ENCODE peak calls at places on chromosome 5, in five cellular contexts. H is K562, Y is HCT116, K is GM12878, B is SK-N-SH. Z is an unnamed sample.
A peak's percentile ranks its signal among the peaks of the same experiment; 100 is the strongest.

GRCh38 chr5:139138790-139139189 is 59.4 kb downstream of the SIL1 start:
- DNase-seq in H (no peak), Y (peak; percentile 45), K (no peak), B (no peak), Z (no peak)

GRCh38 chr5:60463179-60463868 is 236.6 kb downstream of the DEPDC1B start:
- DNase-seq in H (no peak), Y (no peak), K (no peak), B (no peak), Z (no peak)

GRCh38 chr5:91643796-91644195 is 260.7 kb upstream of the ARRDC3 start:
- DNase-seq in H (no peak), Y (no peak), K (no peak), B (no peak), Z (no peak)

GRCh38 chr5:175037820-175038219 is 313.4 kb downstream of the MSX2 start:
- DNase-seq in H (no peak), Y (no peak), K (no peak), B (no peak), Z (no peak)

GRCh38 chr5:95439801-95440493 is 48.8 kb downstream of the FAM81B start:
- DNase-seq in H (no peak), Y (no peak), K (no peak), B (no peak), Z (no peak)

GRCh38 chr5:143014017-143014651 is 244.0 kb downstream of the ARHGAP26 start:
- DNase-seq in H (peak; percentile 57), Y (no peak), K (no peak), B (peak; percentile 27), Z (peak; percentile 69)

GRCh38 chr5:107893642-107894041 is 222.9 kb upstream of the EFNA5 start:
- DNase-seq in H (no peak), Y (peak; percentile 23), K (no peak), B (no peak), Z (no peak)

GRCh38 chr5:52449506-52449905 is 338.2 kb upstream of the ITGA1 start:
- DNase-seq in H (no peak), Y (no peak), K (no peak), B (no peak), Z (no peak)

GRCh38 chr5:118578093-118578492 is 410.3 kb downstream of the DTWD2 start:
- DNase-seq in H (no peak), Y (no peak), K (no peak), B (no peak), Z (no peak)

GRCh38 chr5:174273325-174273724 is 227.8 kb downstream of the NSG2 start:
- DNase-seq in H (no peak), Y (no peak), K (peak; percentile 79), B (no peak), Z (no peak)

GRCh38 chr5:163580516-163580915 is 75.1 kb downstream of the MAT2B start:
- DNase-seq in H (no peak), Y (no peak), K (no peak), B (no peak), Z (no peak)

GRCh38 chr5:127072861-127073846 is at the start of gene C5orf63:
- DNase-seq in H (peak; percentile 67), Y (peak; percentile 8), K (peak; percentile 17), B (peak; percentile 86), Z (peak; percentile 61)

GRCh38 chr5:32565143-32565542 is 20.2 kb upstream of the SUB1 start:
- DNase-seq in H (no peak), Y (no peak), K (no peak), B (no peak), Z (no peak)

GRCh38 chr5:1180841-1181271 is 20.5 kb upstream of the SLC6A19 start:
- DNase-seq in H (no peak), Y (no peak), K (no peak), B (no peak), Z (no peak)

GRCh38 chr5:88602584-88602983 is 280.4 kb downstream of the MEF2C start:
- DNase-seq in H (peak; percentile 49), Y (peak; percentile 10), K (no peak), B (no peak), Z (no peak)

GRCh38 chr5:173923236-173924104 is 35.3 kb downstream of the CPEB4 start:
- DNase-seq in H (no peak), Y (no peak), K (no peak), B (no peak), Z (no peak)

GRCh38 chr5:89315194-89315593 is 432.2 kb upstream of the MEF2C start:
- DNase-seq in H (no peak), Y (no peak), K (no peak), B (no peak), Z (no peak)

GRCh38 chr5:28810751-28811136 is 1772.4 kb upstream of the CDH9 start:
- DNase-seq in H (peak; percentile 21), Y (no peak), K (no peak), B (no peak), Z (peak; percentile 29)

GRCh38 chr5:88671808-88672499 is 211.0 kb downstream of the MEF2C start:
- DNase-seq in H (no peak), Y (no peak), K (no peak), B (no peak), Z (no peak)

GRCh38 chr5:52909192-52909591 is 80.0 kb upstream of the ITGA2 start:
- DNase-seq in H (no peak), Y (no peak), K (no peak), B (peak; percentile 51), Z (no peak)

GRCh38 chr5:86917117-86917579 is 299.4 kb downstream of the COX7C start:
- DNase-seq in H (no peak), Y (no peak), K (no peak), B (no peak), Z (peak; percentile 20)

GRCh38 chr5:35129276-35129675 is 81.5 kb upstream of the AGXT2 start:
- DNase-seq in H (no peak), Y (no peak), K (no peak), B (no peak), Z (no peak)

DNA sequence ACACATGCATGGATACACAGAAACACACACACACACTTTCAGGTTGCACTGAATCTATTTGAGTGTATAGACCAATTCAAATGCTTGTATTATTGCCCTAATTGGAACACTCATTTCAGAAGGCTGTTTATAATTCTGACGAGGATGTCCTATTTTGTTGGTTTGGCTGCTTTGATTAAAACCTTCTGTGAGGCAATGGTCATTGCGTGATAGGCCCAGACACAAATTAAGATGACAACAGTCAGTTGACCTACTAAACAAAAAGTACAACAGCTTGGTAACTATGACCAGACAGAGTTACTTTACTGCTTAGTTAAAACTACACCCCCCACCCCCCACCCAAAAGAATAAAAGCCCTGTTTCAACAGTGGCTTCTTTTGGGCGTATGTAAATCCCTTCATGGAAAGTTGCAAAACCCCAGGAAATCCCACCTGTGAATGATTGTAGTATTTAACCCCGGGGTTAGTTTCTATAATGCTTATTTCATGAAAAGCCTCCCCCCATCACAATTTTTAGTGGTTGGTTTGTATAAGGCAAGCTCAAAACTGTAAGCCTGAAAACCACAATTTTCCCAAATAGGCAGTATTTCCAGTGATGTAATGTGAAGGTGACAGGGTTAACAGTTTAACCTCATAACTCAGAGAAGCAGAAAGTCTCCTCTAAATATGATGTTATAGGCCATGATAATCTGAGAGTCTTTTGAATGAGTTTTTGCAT is 340.8 kb downstream of the FGF10 start:
- DNase-seq in H (no peak), Y (no peak), K (no peak), B (no peak), Z (no peak)
- TF ChIP-seq JUND in H (no peak), Y (no peak), K (no peak), B (no peak), Z (no peak)

GRCh38 chr5:93924628-93925027 is 183.2 kb upstream of the POU5F2 start:
- DNase-seq in H (no peak), Y (no peak), K (no peak), B (no peak), Z (peak; percentile 24)

GRCh38 chr5:93920956-93921355 is 179.6 kb upstream of the POU5F2 start:
- DNase-seq in H (no peak), Y (no peak), K (no peak), B (no peak), Z (no peak)

GRCh38 chr5:93926831-93927600 is 185.6 kb upstream of the POU5F2 start:
- DNase-seq in H (no peak), Y (no peak), K (no peak), B (no peak), Z (no peak)

GRCh38 chr5:93925321-93925720 is 183.9 kb upstream of the POU5F2 start:
- DNase-seq in H (no peak), Y (no peak), K (no peak), B (no peak), Z (no peak)

DNA sequence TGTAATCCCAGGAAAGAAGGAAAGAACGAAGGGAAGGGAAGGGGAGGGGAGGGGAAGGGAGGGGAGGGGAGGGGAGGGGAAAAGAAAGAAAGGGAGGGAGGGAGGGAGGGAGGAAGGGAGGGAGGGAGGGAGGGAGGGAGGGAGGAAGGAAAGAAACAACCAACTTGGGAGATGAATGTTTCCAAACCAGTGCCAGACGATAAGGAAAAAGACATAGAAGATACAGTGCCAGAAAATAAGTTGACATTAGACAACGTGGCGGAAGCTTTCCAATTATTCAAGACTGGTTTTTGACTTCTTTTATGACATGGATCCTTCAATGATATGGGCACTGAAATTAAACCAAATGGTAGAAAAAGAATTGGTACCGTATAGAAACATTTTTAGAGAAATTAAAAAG is 181.2 kb upstream of the POU5F2 start:
- DNase-seq in H (no peak), Y (no peak), K (no peak), B (no peak), Z (no peak)
- TF ChIP-seq JUND in H (no peak), Y (no peak), K (no peak), B (no peak), Z (no peak)

GRCh38 chr5:68126871-68127270 is 88.7 kb upstream of the PIK3R1 start:
- DNase-seq in H (no peak), Y (no peak), K (no peak), B (no peak), Z (no peak)

GRCh38 chr5:68122929-68123328 is 92.6 kb upstream of the PIK3R1 start:
- DNase-seq in H (no peak), Y (no peak), K (no peak), B (no peak), Z (no peak)

GRCh38 chr5:68116868-68117411 is 98.6 kb upstream of the PIK3R1 start:
- DNase-seq in H (no peak), Y (no peak), K (no peak), B (no peak), Z (no peak)

GRCh38 chr5:68122439-68122906 is 93.1 kb upstream of the PIK3R1 start:
- DNase-seq in H (no peak), Y (no peak), K (no peak), B (no peak), Z (no peak)
- TF ChIP-seq JUND in H (no peak), Y (no peak), K (no peak), B (no peak), Z (no peak)

DNA sequence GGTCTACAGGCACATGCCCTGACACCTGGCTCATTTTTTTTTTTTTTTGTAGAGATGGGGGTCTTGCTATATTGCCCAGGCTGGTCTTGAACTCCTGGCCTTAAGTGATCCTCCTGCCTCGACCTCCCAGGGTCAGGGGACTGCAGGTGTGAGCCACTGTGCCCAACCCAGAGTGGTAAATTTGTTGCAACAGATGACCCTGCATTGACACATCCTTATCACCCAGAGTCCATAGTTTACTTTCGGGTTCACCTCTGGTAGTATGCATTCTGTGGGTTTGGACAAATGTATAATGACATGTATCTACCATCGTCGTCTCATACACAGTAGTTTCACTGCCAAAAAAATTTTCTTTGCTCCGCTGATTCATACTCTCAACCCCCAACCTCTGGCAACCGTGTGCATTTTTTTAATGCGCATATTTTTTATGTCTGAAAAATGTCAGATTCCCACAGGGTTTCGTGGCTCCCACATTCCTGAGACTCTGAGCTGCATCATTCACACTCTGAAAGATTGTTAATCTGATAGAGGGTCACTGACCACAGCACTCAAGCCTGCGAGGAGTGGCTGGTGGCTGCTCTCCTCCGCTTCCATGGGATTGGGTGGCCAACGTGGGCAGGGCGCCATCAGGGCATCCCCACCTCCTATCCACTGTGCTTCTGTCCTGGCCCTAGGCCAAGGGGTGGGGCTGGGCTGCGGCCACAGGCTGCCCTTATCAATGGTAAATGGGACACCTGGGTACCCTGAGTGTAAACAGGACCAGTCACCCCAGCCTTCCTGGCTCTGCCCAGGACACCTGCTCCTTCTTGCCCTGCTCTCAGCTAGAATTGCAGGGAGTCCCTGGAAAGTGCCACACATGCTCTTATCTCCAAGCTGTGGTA is 9.6 kb downstream of the NDST1 start:
- DNase-seq in H (peak; percentile 82), Y (peak; percentile 18), K (no peak), B (peak; percentile 87), Z (no peak)
- TF ChIP-seq JUND in H (no peak), Y (no peak), K (no peak), B (peak; percentile 97), Z (no peak)

Z was measured in T47D.